ENCODE peak calls at places on chromosomes 13 and 19, in nine cellular contexts. T is stimulated activated CD4-positive, alpha-beta T cell treated with anti-CD3 and anti-CD28 coated beads, Interleukin-2, amount 100 ng/mL, for 48 hours; G is iPS-NIHi11; A is left ventricle myocardium superior; P is memory B cell; F is GM23338; X is left ventricle myocardium inferior; Z is NCI-H2107; C is activated CD8-positive, alpha-beta T cell treated with anti-CD3 and anti-CD28 coated beads, Interleukin-2, amount 10 ng/mL, durations not matched to agents 7 days and 5 days. D is an unnamed sample.

GRCh38 chr19:50921391-50922315 is 10.5 kb upstream of the KLK4 start:
- DNase-seq in P (no peak), A (no peak), T (no peak), G (no peak), X (no peak), Z (no peak), F (peak; percentile 36), C (no peak), D (no peak)

GRCh38 chr13:51562011-51562671 is 22.1 kb upstream of the WDFY2 start:
- DNase-seq in P (no peak), X (no peak), G (no peak), A (no peak), T (no peak), C (no peak), Z (no peak), F (no peak), D (peak; percentile 20)

GRCh38 chr19:34994643-34995471 is 5.3 kb upstream of the GRAMD1A start:
- DNase-seq in F (no peak), A (peak; percentile 57), T (no peak), G (no peak), P (no peak), X (no peak), C (no peak), Z (no peak), D (peak; percentile 75)

GRCh38 chr19:41014643-41015042 is 23.6 kb downstream of the CYP2B6 start:
- DNase-seq in C (no peak), T (no peak), F (no peak), A (no peak), X (no peak), Z (no peak), G (no peak), P (no peak), D (no peak)

GRCh38 chr13:50129923-50130685 is 114.9 kb downstream of the KCNRG start:
- DNase-seq in G (peak; percentile 39), Z (no peak), F (peak; percentile 73), T (no peak), C (no peak), P (peak; percentile 52), A (peak; percentile 66), X (peak; percentile 37), D (peak; percentile 69)

GRCh38 chr19:53102186-53102585 is 1.0 kb downstream of the ZNF160 start:
- DNase-seq in G (no peak), X (no peak), A (no peak), P (no peak), T (no peak), C (no peak), Z (no peak), F (no peak), D (no peak)

GRCh38 chr19:32336259-32337111 is 8.9 kb upstream of the ZNF507 start:
- DNase-seq in T (no peak), X (peak; percentile 34), A (no peak), P (no peak), G (no peak), F (no peak), C (no peak), Z (no peak), D (no peak)

GRCh38 chr19:50626011-50626410 is 13.7 kb downstream of the SYT3 start:
- DNase-seq in A (no peak), P (no peak), C (no peak), T (no peak), F (no peak), Z (no peak), G (no peak), X (no peak), D (no peak)

GRCh38 chr19:4115050-4115817 is 8.7 kb downstream of the MAP2K2 start:
- DNase-seq in X (peak; percentile 46), Z (no peak), G (no peak), T (no peak), C (peak; percentile 90), P (peak; percentile 35), F (no peak), A (peak; percentile 69), D (peak; percentile 79)

GRCh38 chr13:25525884-25526283 is 154.1 kb downstream of the ATP8A2 start:
- DNase-seq in X (no peak), Z (no peak), A (no peak), P (no peak), G (no peak), T (no peak), F (no peak), C (no peak), D (no peak)

GRCh38 chr19:5889288-5889971 is 14.2 kb downstream of the NDUFA11 start:
- DNase-seq in A (no peak), Z (no peak), F (no peak), C (no peak), T (no peak), G (peak; percentile 20), P (no peak), X (no peak), D (no peak)

GRCh38 chr13:73870036-73870741 is 264.0 kb downstream of the KLF12 start:
- DNase-seq in C (no peak), X (no peak), T (no peak), P (no peak), Z (no peak), G (no peak), F (no peak), A (no peak), D (peak; percentile 51)

GRCh38 chr19:51439021-51439465 is 19.2 kb downstream of the SIGLEC8 start:
- DNase-seq in F (peak; percentile 76), C (peak; percentile 70), G (peak; percentile 56), Z (no peak), A (no peak), P (peak; percentile 41), X (no peak), T (peak; percentile 27), D (peak; percentile 49)

GRCh38 chr13:79492313-79492798 is 11.4 kb downstream of the NDFIP2 start:
- DNase-seq in Z (no peak), F (peak; percentile 38), T (no peak), C (no peak), A (no peak), X (no peak), P (no peak), G (no peak), D (no peak)

GRCh38 chr19:53904909-53905308 is 4.2 kb upstream of the CACNG7 start:
- DNase-seq in T (no peak), F (no peak), Z (no peak), P (no peak), X (no peak), A (no peak), G (no peak), C (no peak), D (no peak)

GRCh38 chr19:10961073-10961762 is 388 bp downstream of the SMARCA4 start:
- DNase-seq in F (peak; percentile 76), Z (no peak), G (peak; percentile 91), C (peak; percentile 41), T (no peak), P (no peak), A (peak; percentile 85), X (peak; percentile 73), D (peak; percentile 41)

GRCh38 chr13:76992548-76993001 is 694 bp downstream of the CLN5 start:
- DNase-seq in F (peak; percentile 60), P (peak; percentile 24), X (no peak), Z (no peak), A (peak; percentile 34), G (peak; percentile 11), C (peak; percentile 34), T (peak; percentile 5), D (peak; percentile 56)

GRCh38 chr19:18666304-18666703 is 17.2 kb upstream of the CRTC1 start:
- DNase-seq in Z (no peak), A (no peak), C (no peak), G (no peak), P (no peak), X (no peak), F (no peak), T (no peak), D (no peak)

GRCh38 chr13:44188257-44188656 is 185.4 kb upstream of the SERP2 start:
- DNase-seq in F (no peak), A (no peak), X (no peak), C (no peak), P (no peak), T (no peak), Z (no peak), G (no peak), D (no peak)

GRCh38 chr13:93080587-93080986 is 146.0 kb upstream of the GPC6 start:
- DNase-seq in X (no peak), G (no peak), T (no peak), C (no peak), A (no peak), P (no peak), F (peak; percentile 33), Z (peak; percentile 54), D (no peak)

GRCh38 chr19:43895727-43896126 is 39.4 kb downstream of the ZNF45 start:
- DNase-seq in A (no peak), F (no peak), C (no peak), Z (no peak), G (no peak), T (no peak), P (no peak), X (no peak), D (no peak)

GRCh38 chr13:60790620-60791019 is 393.6 kb downstream of the TDRD3 start:
- DNase-seq in X (no peak), F (peak; percentile 30), P (no peak), C (no peak), T (no peak), G (no peak), A (no peak), Z (no peak), D (no peak)

GRCh38 chr13:38570706-38571105 is 116.2 kb upstream of the FREM2 start:
- DNase-seq in F (no peak), G (no peak), P (no peak), T (no peak), X (no peak), A (no peak), Z (no peak), C (no peak), D (no peak)

GRCh38 chr13:91813255-91813654 is 414.8 kb downstream of the GPC5 start:
- DNase-seq in A (peak; percentile 33), X (peak; percentile 18), F (no peak), Z (no peak), C (no peak), T (no peak), P (no peak), G (no peak), D (no peak)

GRCh38 chr19:34393031-34393430 is 11.2 kb upstream of the PDCD2L start:
- DNase-seq in G (no peak), Z (no peak), T (no peak), A (no peak), F (no peak), X (no peak), P (no peak), C (no peak), D (no peak)

GRCh38 chr13:113794764-113795173 is 35.7 kb downstream of the TMEM255B start:
- DNase-seq in F (no peak), G (no peak), Z (no peak), P (no peak), C (no peak), X (no peak), T (no peak), A (peak; percentile 23), D (no peak)

GRCh38 chr19:16587031-16588023 is 15.1 kb upstream of the SLC35E1 start:
- DNase-seq in F (peak; percentile 32), X (no peak), P (peak; percentile 77), G (no peak), Z (no peak), A (peak; percentile 51), C (peak; percentile 78), T (no peak), D (peak; percentile 51)

GRCh38 chr19:50434525-50434924 is 1.8 kb downstream of the MYBPC2 start:
- DNase-seq in C (no peak), P (no peak), X (no peak), Z (no peak), F (no peak), T (no peak), G (no peak), A (no peak), D (no peak)

GRCh38 chr13:100636441-100636840 is 38.2 kb downstream of the TMTC4 start:
- DNase-seq in Z (no peak), P (no peak), G (no peak), C (no peak), F (no peak), T (no peak), A (no peak), X (no peak), D (no peak)